ENCODE peak calls at places on chromosomes 11 and 22, in four cellular contexts. Z, C, R and W are unnamed samples.

GRCh38 chr11:71456831-71457230 is 3.8 kb downstream of the NADSYN1 start:
- DNase-seq in Z (no peak), R (peak; percentile 16), C (no peak), W (no peak)

GRCh38 chr22:31742115-31742514 is 7.8 kb downstream of the PRR14L start:
- DNase-seq in C (no peak), Z (no peak), R (no peak), W (no peak)

GRCh38 chr11:117910525-117910924 is 18.7 kb downstream of the TMPRSS13 start:
- DNase-seq in C (no peak), R (no peak), Z (no peak), W (no peak)

GRCh38 chr11:36305047-36305446 is 9.0 kb downstream of the PRR5L start:
- DNase-seq in R (no peak), Z (no peak), C (no peak), W (no peak)

GRCh38 chr22:40196628-40197027 is 18.9 kb downstream of the TNRC6B start:
- DNase-seq in R (no peak), Z (no peak), C (no peak), W (no peak)

GRCh38 chr22:22576244-22576988 is 17.4 kb upstream of the PRAME start:
- DNase-seq in C (no peak), R (peak; percentile 55), Z (peak; percentile 66), W (peak; percentile 67)

GRCh38 chr11:75276696-75277095 is 36.1 kb downstream of the TPBGL start:
- DNase-seq in C (no peak), R (no peak), Z (no peak), W (no peak)

GRCh38 chr11:72301486-72301885 is 57.5 kb upstream of the PHOX2A start:
- DNase-seq in Z (no peak), C (no peak), R (no peak), W (no peak)

GRCh38 chr11:6258571-6258998 is 1.1 kb upstream of the CCKBR start:
- DNase-seq in Z (no peak), C (no peak), R (no peak), W (no peak)

GRCh38 chr22:33461698-33462434 is 403.7 kb upstream of the SYN3 start:
- DNase-seq in R (no peak), C (no peak), Z (no peak), W (no peak)

GRCh38 chr11:133896642-133897330 is 51.5 kb upstream of the SPATA19 start:
- DNase-seq in R (no peak), Z (no peak), C (no peak), W (no peak)

GRCh38 chr11:102338479-102339010 is 8.5 kb upstream of the BIRC2 start:
- DNase-seq in R (no peak), Z (no peak), C (no peak), W (no peak)

GRCh38 chr11:121659811-121660210 is 207.0 kb upstream of the SORL1-AS1 start:
- DNase-seq in R (no peak), Z (no peak), C (no peak), W (no peak)

GRCh38 chr11:48033918-48034341 is 53.6 kb downstream of the PTPRJ start:
- DNase-seq in Z (no peak), C (no peak), R (no peak), W (no peak)

GRCh38 chr11:116595305-116595880 is 177.4 kb downstream of the BUD13 start:
- DNase-seq in C (no peak), R (no peak), Z (no peak), W (no peak)

GRCh38 chr11:10382518-10382917 is 72.5 kb upstream of the AMPD3 start:
- DNase-seq in Z (no peak), R (no peak), C (no peak), W (no peak)

GRCh38 chr11:94295534-94295933 is 8.8 kb upstream of the IZUMO1R start:
- DNase-seq in R (no peak), Z (no peak), C (no peak), W (no peak)

GRCh38 chr11:94302806-94303205 is 1.6 kb upstream of the IZUMO1R start:
- DNase-seq in R (no peak), Z (no peak), C (no peak), W (no peak)

GRCh38 chr11:94303884-94304459 is 408 bp upstream of the IZUMO1R start:
- DNase-seq in Z (no peak), C (no peak), R (no peak), W (no peak)

DNA sequence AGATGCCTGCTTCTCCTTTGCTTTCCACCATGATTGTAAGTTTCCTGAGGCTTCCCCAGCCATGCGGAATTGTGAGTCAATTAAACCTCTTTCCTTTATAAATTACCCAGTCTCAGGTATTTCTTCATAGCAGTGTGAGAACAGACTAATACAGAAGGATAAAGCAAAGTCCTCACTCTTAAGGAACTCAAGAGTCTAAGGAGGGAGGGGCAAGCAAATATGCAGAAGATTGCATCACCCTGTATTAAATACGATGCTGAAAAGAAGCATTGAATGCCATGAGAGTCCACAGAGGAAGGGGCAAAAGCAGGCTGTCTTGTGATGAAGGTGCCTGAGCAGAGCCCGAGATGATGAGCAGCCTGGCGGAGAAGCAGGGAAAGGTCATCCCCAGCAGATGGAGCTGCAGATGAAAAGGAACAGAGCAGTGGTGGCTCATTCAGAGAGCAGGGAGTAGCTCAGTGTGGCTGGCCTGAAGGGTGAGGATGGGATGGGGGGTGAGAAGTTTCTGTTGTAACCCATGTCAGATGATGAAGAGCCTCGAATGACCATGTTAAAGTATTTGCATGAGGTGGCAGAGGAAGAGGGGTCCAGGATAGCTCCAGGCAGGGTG is 6.3 kb upstream of the IZUMO1R start:
- DNase-seq in Z (no peak), C (no peak), R (no peak), W (no peak)
- TF ChIP-seq CTCF in Z (no peak), C (no peak), R (no peak), W (no peak)

GRCh38 chr11:111654611-111655010 is 52.4 kb downstream of the SIK2 start:
- DNase-seq in C (no peak), Z (no peak), R (no peak), W (no peak)
- TF ChIP-seq CTCF in C (no peak), Z (no peak), R (no peak), W (no peak)

DNA sequence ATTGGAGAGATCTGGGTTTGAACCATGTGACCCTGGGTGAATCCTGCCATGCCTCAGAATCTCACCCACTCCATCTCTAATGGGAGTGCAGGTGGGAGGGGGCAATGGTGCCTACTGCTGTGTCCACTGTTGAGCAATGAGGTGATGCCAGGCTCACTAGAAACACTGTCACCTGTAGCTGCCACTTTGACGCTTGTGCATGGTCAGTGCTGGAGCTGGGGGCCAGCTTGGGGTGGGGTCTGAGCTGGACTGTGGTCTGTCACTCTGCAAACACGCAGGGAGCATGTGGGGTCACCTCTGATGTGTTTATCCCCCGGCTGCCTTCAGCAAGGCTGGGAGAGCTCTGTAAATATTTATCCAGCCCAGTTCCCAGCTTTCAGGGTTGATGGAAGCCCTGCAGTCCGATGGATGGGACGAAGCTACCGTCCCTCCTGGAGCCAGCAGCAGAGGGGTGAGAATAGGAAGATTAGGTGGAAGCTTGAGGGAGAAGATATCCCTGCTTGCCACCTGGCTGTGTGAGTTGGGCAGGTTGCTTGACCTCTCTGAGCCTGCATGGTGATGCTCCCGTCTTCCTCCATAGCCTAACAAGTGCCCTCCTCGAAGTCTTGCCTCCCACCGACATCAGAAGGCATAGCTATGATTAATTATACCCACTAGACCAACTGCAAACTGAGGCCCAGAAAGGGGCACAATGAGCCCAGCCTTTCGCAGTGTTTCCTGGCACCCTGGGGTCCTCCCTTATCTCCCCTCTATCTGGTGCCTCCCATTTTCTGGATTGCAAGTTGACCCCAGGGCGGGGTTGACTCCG is 1.7 kb downstream of the MMP11 start:
- DNase-seq in R (no peak), C (no peak), Z (no peak), W (no peak)
- TF ChIP-seq CTCF in R (no peak), C (no peak), Z (no peak), W (no peak)

DNA sequence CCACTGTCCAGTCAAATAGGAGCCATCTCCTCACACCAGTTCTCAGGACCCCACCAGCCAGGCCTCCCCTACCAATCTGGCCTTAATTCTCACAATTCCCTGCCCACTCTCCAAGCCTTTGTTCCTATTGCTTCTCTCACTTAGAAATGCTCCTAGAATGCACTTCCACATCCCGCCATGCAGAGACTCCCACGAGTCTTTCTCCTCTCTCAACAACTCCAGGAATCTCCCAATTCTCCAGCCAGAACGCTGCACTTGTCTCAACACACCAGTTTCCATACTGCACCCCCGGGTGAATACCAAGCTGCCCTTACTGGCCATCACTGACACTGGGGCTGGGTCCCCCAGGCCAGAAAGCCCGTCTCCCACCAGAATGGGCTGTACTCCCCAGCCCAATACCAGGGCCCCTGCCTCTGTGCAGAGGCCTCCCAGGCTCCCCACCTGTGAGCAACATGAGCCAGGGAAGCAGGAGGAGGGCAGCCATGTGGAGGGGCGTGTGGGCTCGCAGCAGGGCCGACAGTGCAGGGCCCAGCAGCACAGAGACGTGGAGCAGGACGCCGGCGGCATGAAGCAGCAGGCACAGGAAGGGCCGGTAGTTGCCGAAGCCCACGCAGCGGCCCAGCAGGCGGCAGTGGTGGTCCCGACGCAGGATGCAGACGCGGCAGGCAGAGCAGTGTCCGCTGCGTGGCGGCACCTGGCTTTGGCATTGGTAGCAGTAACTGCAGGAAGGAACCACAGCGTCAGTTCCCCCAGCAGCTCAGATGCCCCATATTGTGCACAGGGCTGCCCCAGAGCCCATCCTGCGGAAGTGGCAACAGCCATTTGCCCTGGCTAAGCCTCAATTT is 2.4 kb downstream of the ZDHHC24 start:
- DNase-seq in Z (peak; percentile 36), C (peak; percentile 59), R (peak; percentile 44), W (peak; percentile 48)
- TF ChIP-seq CTCF in Z (peak; percentile 43), C (no peak), R (peak; percentile 33), W (peak; percentile 63)